ENCODE peak calls at places on chromosomes 13 and 19, in five cellular contexts. One of them, this sample, is unnamed.

GRCh38 chr19:16850133-16850532 is 20.9 kb downstream of the SIN3B start:
- DNase-seq in SK-N-SH: no peak
- DNase-seq in GM12878: no peak
- DNase-seq in HepG2: no peak
- DNase-seq in K562: no peak
- DNase-seq in this sample: no peak

GRCh38 chr13:48595330-48596127 is 58.2 kb upstream of the CYSLTR2 start:
- DNase-seq in K562: peak
- DNase-seq in GM12878: no peak
- DNase-seq in HepG2: peak
- DNase-seq in SK-N-SH: peak
- DNase-seq in this sample: peak

GRCh38 chr13:42524487-42525034 is 49.4 kb upstream of the TNFSF11 start:
- DNase-seq in HepG2: no peak
- DNase-seq in GM12878: peak
- DNase-seq in SK-N-SH: no peak
- DNase-seq in K562: no peak
- DNase-seq in this sample: no peak

GRCh38 chr13:48790199-48790598 is 136.5 kb downstream of the CYSLTR2 start:
- DNase-seq in GM12878: no peak
- DNase-seq in SK-N-SH: no peak
- DNase-seq in K562: no peak
- DNase-seq in HepG2: no peak
- DNase-seq in this sample: no peak

GRCh38 chr13:45826741-45827140 is 24.8 kb downstream of the SIAH3 start:
- DNase-seq in K562: no peak
- DNase-seq in SK-N-SH: no peak
- DNase-seq in GM12878: peak
- DNase-seq in HepG2: no peak
- DNase-seq in this sample: peak

GRCh38 chr13:93145199-93145598 is 81.4 kb upstream of the GPC6 start:
- DNase-seq in GM12878: no peak
- DNase-seq in SK-N-SH: no peak
- DNase-seq in HepG2: no peak
- DNase-seq in K562: no peak
- DNase-seq in this sample: no peak

GRCh38 chr13:38417727-38418126 is 68.1 kb downstream of the UFM1 start:
- DNase-seq in HepG2: peak
- DNase-seq in K562: peak
- DNase-seq in SK-N-SH: peak
- DNase-seq in GM12878: no peak
- DNase-seq in this sample: no peak

GRCh38 chr13:22076658-22077057 is 405.8 kb downstream of the FGF9 start:
- DNase-seq in SK-N-SH: no peak
- DNase-seq in HepG2: no peak
- DNase-seq in K562: no peak
- DNase-seq in GM12878: no peak
- DNase-seq in this sample: no peak

GRCh38 chr19:10289167-10289835 is 451 bp upstream of the ICAM5 start:
- DNase-seq in SK-N-SH: peak
- DNase-seq in GM12878: no peak
- DNase-seq in HepG2: peak
- DNase-seq in K562: peak
- DNase-seq in this sample: peak

GRCh38 chr13:103097366-103097928 is 31.2 kb upstream of the SLC10A2 start:
- DNase-seq in SK-N-SH: no peak
- DNase-seq in K562: no peak
- DNase-seq in GM12878: no peak
- DNase-seq in HepG2: no peak
- DNase-seq in this sample: no peak

GRCh38 chr19:30049844-30050667 is 108.0 kb downstream of the URI1 start:
- DNase-seq in K562: no peak
- DNase-seq in HepG2: no peak
- DNase-seq in GM12878: no peak
- DNase-seq in SK-N-SH: peak
- DNase-seq in this sample: no peak

GRCh38 chr19:51377422-51377821 is 5.0 kb upstream of the NKG7 start:
- DNase-seq in GM12878: no peak
- DNase-seq in HepG2: no peak
- DNase-seq in SK-N-SH: no peak
- DNase-seq in K562: no peak
- DNase-seq in this sample: no peak

GRCh38 chr19:55670280-55671053 is 4.6 kb upstream of the EPN1 start:
- DNase-seq in GM12878: no peak
- DNase-seq in SK-N-SH: no peak
- DNase-seq in K562: no peak
- DNase-seq in HepG2: no peak
- DNase-seq in this sample: peak

GRCh38 chr19:47891923-47892666 is 6.0 kb upstream of the SULT2A1 start:
- DNase-seq in SK-N-SH: no peak
- DNase-seq in HepG2: peak
- DNase-seq in GM12878: no peak
- DNase-seq in K562: peak
- DNase-seq in this sample: no peak

GRCh38 chr19:13398780-13399726 is 107.2 kb downstream of the CACNA1A start:
- DNase-seq in SK-N-SH: no peak
- DNase-seq in HepG2: no peak
- DNase-seq in K562: peak
- DNase-seq in GM12878: no peak
- DNase-seq in this sample: no peak

GRCh38 chr13:30234763-30235162 is 72.6 kb downstream of the KATNAL1 start:
- DNase-seq in GM12878: no peak
- DNase-seq in HepG2: no peak
- DNase-seq in K562: no peak
- DNase-seq in SK-N-SH: no peak
- DNase-seq in this sample: no peak

GRCh38 chr13:23752111-23753001 is 136.8 kb downstream of the MIPEP start:
- DNase-seq in SK-N-SH: no peak
- DNase-seq in GM12878: peak
- DNase-seq in HepG2: no peak
- DNase-seq in K562: no peak
- DNase-seq in this sample: no peak

GRCh38 chr19:41701401-41702075 is 6.9 kb upstream of the CEACAM5 start:
- DNase-seq in HepG2: no peak
- DNase-seq in K562: peak
- DNase-seq in GM12878: no peak
- DNase-seq in SK-N-SH: no peak
- DNase-seq in this sample: no peak

GRCh38 chr13:105196052-105196451 is 1339.4 kb downstream of the EFNB2 start:
- DNase-seq in HepG2: no peak
- DNase-seq in SK-N-SH: no peak
- DNase-seq in K562: no peak
- DNase-seq in GM12878: no peak
- DNase-seq in this sample: no peak

GRCh38 chr19:19185853-19186728 is 5.9 kb downstream of the BORCS8 start:
- DNase-seq in K562: peak
- DNase-seq in SK-N-SH: peak
- DNase-seq in GM12878: no peak
- DNase-seq in HepG2: peak
- DNase-seq in this sample: peak

GRCh38 chr13:23631676-23632622 is 61.7 kb downstream of the TNFRSF19 start:
- DNase-seq in GM12878: no peak
- DNase-seq in K562: no peak
- DNase-seq in HepG2: peak
- DNase-seq in SK-N-SH: no peak
- DNase-seq in this sample: no peak

GRCh38 chr19:4288091-4288777 is 9.2 kb downstream of the SHD start:
- DNase-seq in HepG2: no peak
- DNase-seq in K562: peak
- DNase-seq in SK-N-SH: no peak
- DNase-seq in GM12878: no peak
- DNase-seq in this sample: no peak

GRCh38 chr13:76921516-76921915 is 26.8 kb upstream of the ACOD1 start:
- DNase-seq in GM12878: no peak
- DNase-seq in HepG2: no peak
- DNase-seq in SK-N-SH: no peak
- DNase-seq in K562: no peak
- DNase-seq in this sample: no peak

GRCh38 chr19:33362508-33363228 is 10.8 kb upstream of the CEBPG start:
- DNase-seq in HepG2: no peak
- DNase-seq in GM12878: no peak
- DNase-seq in K562: no peak
- DNase-seq in SK-N-SH: no peak
- DNase-seq in this sample: no peak

GRCh38 chr19:49017666-49018351 is 918 bp upstream of the LHB start:
- DNase-seq in GM12878: no peak
- DNase-seq in K562: peak
- DNase-seq in HepG2: peak
- DNase-seq in SK-N-SH: peak
- DNase-seq in this sample: peak

GRCh38 chr19:49020931-49021895 is 2.9 kb downstream of the CGB3 start:
- DNase-seq in GM12878: no peak
- DNase-seq in HepG2: peak
- DNase-seq in K562: peak
- DNase-seq in SK-N-SH: peak
- DNase-seq in this sample: no peak

GRCh38 chr19:49017041-49017665 is at the start of gene LHB:
- DNase-seq in K562: no peak
- DNase-seq in GM12878: no peak
- DNase-seq in SK-N-SH: peak
- DNase-seq in HepG2: no peak
- DNase-seq in this sample: no peak

GRCh38 chr19:49020342-49020741 is 3.5 kb upstream of the LHB start:
- DNase-seq in GM12878: no peak
- DNase-seq in HepG2: no peak
- DNase-seq in K562: no peak
- DNase-seq in SK-N-SH: no peak
- DNase-seq in this sample: no peak

DNA sequence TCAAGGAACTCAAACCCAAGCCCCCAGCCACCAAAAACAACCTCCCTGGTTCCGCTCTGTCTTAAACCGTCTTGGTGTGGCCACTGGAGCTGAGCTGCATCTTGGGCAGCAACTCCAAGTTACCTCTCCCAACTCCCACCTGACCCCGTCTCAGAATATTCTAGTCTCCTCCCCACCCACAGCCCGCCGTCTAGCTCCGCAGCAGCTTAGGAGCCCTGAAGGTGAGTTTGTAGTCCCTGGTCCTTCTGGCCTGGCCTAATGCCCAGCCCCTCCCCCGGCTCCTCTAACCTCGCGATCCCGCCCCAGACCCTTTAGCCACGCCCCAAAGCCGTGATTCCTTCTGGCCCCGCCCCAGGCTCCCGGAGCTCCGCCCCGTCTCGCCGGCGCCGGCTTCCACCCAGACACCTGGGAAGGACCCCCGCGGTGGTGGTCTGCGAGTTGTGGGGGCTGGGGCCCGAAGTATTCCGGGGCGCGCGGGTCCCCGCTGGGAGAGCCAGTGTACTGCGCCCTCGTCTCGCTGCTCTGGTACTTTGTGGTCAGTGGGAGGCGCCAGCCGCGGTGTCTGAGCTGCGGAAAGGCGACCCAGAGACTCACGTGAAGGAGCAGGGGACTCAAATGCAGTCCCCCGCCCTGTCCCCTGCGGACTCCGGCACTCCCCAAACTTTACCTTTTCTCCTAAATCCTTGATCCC is 2.5 kb upstream of the LHB start:
- DNase-seq in SK-N-SH: peak
- DNase-seq in HepG2: peak
- DNase-seq in GM12878: no peak
- DNase-seq in K562: peak
- DNase-seq in this sample: no peak
- H3K4me3 ChIP-seq in SK-N-SH: peak
- H3K4me3 ChIP-seq in HepG2: peak
- H3K4me3 ChIP-seq in GM12878: peak
- H3K4me3 ChIP-seq in K562: peak
- H3K4me3 ChIP-seq in this sample: peak

GRCh38 chr19:39248806-39249205 is at the start of gene IFNL4:
- DNase-seq in SK-N-SH: no peak
- DNase-seq in HepG2: no peak
- DNase-seq in K562: no peak
- DNase-seq in GM12878: no peak
- DNase-seq in this sample: no peak

GRCh38 chr19:39252458-39252857 is 3.8 kb upstream of the IFNL4 start:
- DNase-seq in K562: peak
- DNase-seq in GM12878: no peak
- DNase-seq in SK-N-SH: peak
- DNase-seq in HepG2: no peak
- DNase-seq in this sample: no peak

GRCh38 chr19:39251081-39251480 is 2.4 kb upstream of the IFNL4 start:
- DNase-seq in HepG2: no peak
- DNase-seq in GM12878: no peak
- DNase-seq in K562: no peak
- DNase-seq in SK-N-SH: no peak
- DNase-seq in this sample: no peak

GRCh38 chr19:39247701-39248664 is 673 bp downstream of the IFNL4 start:
- DNase-seq in SK-N-SH: no peak
- DNase-seq in K562: no peak
- DNase-seq in HepG2: no peak
- DNase-seq in GM12878: no peak
- DNase-seq in this sample: no peak

GRCh38 chr19:39246951-39247669 is 1.5 kb downstream of the IFNL4 start:
- DNase-seq in GM12878: no peak
- DNase-seq in HepG2: no peak
- DNase-seq in SK-N-SH: no peak
- DNase-seq in K562: no peak
- DNase-seq in this sample: no peak
- TF ChIP-seq GABPA in GM12878: no peak
- TF ChIP-seq GABPA in HepG2: no peak
- TF ChIP-seq GABPA in SK-N-SH: no peak
- TF ChIP-seq GABPA in K562: no peak
- TF ChIP-seq GABPA in this sample: no peak

GRCh38 chr19:6750062-6750461 is 10.6 kb downstream of the TRIP10 start:
- DNase-seq in GM12878: no peak
- DNase-seq in HepG2: no peak
- DNase-seq in K562: no peak
- DNase-seq in SK-N-SH: no peak
- DNase-seq in this sample: no peak
- TF ChIP-seq REST in GM12878: no peak
- TF ChIP-seq REST in HepG2: no peak
- TF ChIP-seq REST in K562: no peak
- TF ChIP-seq REST in SK-N-SH: no peak
- TF ChIP-seq REST in this sample: no peak

DNA sequence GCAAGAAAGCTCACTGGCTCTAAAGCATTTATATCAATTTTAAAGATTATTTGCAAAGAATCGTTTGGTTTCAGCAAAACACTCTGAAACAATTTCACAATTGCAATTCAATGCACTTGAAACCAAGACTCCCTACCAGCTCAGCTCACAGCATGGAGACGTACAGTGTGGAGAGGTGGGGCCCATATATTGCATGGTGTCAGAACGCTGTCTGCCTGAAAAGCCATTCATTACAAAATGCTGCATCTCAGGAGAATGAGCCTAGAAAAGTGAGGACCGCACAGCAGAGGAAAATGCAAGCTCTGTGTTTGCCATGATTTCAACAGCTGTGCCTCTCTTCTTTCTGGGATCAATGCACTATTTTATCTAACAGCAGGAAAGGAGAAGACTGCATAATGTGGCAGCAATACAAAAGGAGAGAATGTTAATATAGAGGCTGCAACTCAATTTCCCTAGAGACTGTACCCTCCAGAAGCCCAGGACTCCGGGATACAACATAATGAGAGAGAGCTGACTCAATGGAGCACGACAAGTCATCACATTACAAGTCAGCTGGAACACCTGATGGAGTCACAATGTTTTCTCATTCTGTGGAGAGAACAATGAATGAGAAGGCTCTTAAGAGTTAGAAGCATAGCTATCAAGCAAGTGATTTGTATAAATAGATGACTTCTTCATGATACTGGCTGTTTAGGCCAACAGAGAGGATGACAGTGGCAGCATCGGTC is 368.0 kb downstream of the FGF14 start:
- DNase-seq in K562: no peak
- DNase-seq in SK-N-SH: no peak
- DNase-seq in HepG2: no peak
- DNase-seq in GM12878: no peak
- DNase-seq in this sample: no peak
- H3K4me3 ChIP-seq in K562: no peak
- H3K4me3 ChIP-seq in SK-N-SH: no peak
- H3K4me3 ChIP-seq in HepG2: no peak
- H3K4me3 ChIP-seq in GM12878: no peak
- H3K4me3 ChIP-seq in this sample: no peak